ENCODE peak calls at places on chromosomes 16 and 17, in seven cellular contexts. One of them, this sample, is unnamed.

GRCh38 chr16:17827313-17827712 is 356.6 kb upstream of the XYLT1 start:
- DNase-seq in stimulated activated CD4-positive, alpha-beta T cell treated with anti-CD3 and anti-CD28 coated beads, Interleukin-1b, Interleukin-23, amount 100 ng/mL, for 1 hour: no peak
- DNase-seq in cerebellum: no peak
- DNase-seq in activated CD8-positive, alpha-beta T cell treated with anti-CD3 and anti-CD28 coated beads for 36 hours: no peak
- DNase-seq in Caki2: no peak
- DNase-seq in RWPE2: no peak
- DNase-seq in upper lobe of right lung: no peak
- DNase-seq in this sample: no peak

GRCh38 chr16:69613283-69614154 is 47.8 kb downstream of the NFAT5 start:
- DNase-seq in stimulated activated CD4-positive, alpha-beta T cell treated with anti-CD3 and anti-CD28 coated beads, Interleukin-1b, Interleukin-23, amount 100 ng/mL, for 1 hour: no peak
- DNase-seq in cerebellum: no peak
- DNase-seq in activated CD8-positive, alpha-beta T cell treated with anti-CD3 and anti-CD28 coated beads for 36 hours: peak
- DNase-seq in Caki2: peak
- DNase-seq in RWPE2: no peak
- DNase-seq in upper lobe of right lung: no peak
- DNase-seq in this sample: no peak

GRCh38 chr17:17104494-17104893 is 62.2 kb downstream of the MPRIP start:
- DNase-seq in stimulated activated CD4-positive, alpha-beta T cell treated with anti-CD3 and anti-CD28 coated beads, Interleukin-1b, Interleukin-23, amount 100 ng/mL, for 1 hour: no peak
- DNase-seq in cerebellum: no peak
- DNase-seq in activated CD8-positive, alpha-beta T cell treated with anti-CD3 and anti-CD28 coated beads for 36 hours: no peak
- DNase-seq in Caki2: no peak
- DNase-seq in RWPE2: no peak
- DNase-seq in upper lobe of right lung: no peak
- DNase-seq in this sample: peak

GRCh38 chr17:3593384-3593783 is 15.8 kb downstream of the TRPV1 start:
- DNase-seq in stimulated activated CD4-positive, alpha-beta T cell treated with anti-CD3 and anti-CD28 coated beads, Interleukin-1b, Interleukin-23, amount 100 ng/mL, for 1 hour: no peak
- DNase-seq in cerebellum: no peak
- DNase-seq in activated CD8-positive, alpha-beta T cell treated with anti-CD3 and anti-CD28 coated beads for 36 hours: no peak
- DNase-seq in Caki2: no peak
- DNase-seq in RWPE2: no peak
- DNase-seq in upper lobe of right lung: no peak
- DNase-seq in this sample: no peak

GRCh38 chr16:85549766-85550421 is 63.2 kb upstream of the GSE1 start:
- DNase-seq in stimulated activated CD4-positive, alpha-beta T cell treated with anti-CD3 and anti-CD28 coated beads, Interleukin-1b, Interleukin-23, amount 100 ng/mL, for 1 hour: no peak
- DNase-seq in cerebellum: no peak
- DNase-seq in activated CD8-positive, alpha-beta T cell treated with anti-CD3 and anti-CD28 coated beads for 36 hours: no peak
- DNase-seq in Caki2: no peak
- DNase-seq in RWPE2: no peak
- DNase-seq in upper lobe of right lung: no peak
- DNase-seq in this sample: no peak

GRCh38 chr17:47703191-47703591 is 9.2 kb downstream of the TBKBP1 start:
- DNase-seq in stimulated activated CD4-positive, alpha-beta T cell treated with anti-CD3 and anti-CD28 coated beads, Interleukin-1b, Interleukin-23, amount 100 ng/mL, for 1 hour: no peak
- DNase-seq in cerebellum: no peak
- DNase-seq in activated CD8-positive, alpha-beta T cell treated with anti-CD3 and anti-CD28 coated beads for 36 hours: peak
- DNase-seq in Caki2: no peak
- DNase-seq in RWPE2: peak
- DNase-seq in upper lobe of right lung: peak
- DNase-seq in this sample: peak

GRCh38 chr16:49474741-49475140 is 101.1 kb downstream of the C16orf78 start:
- DNase-seq in stimulated activated CD4-positive, alpha-beta T cell treated with anti-CD3 and anti-CD28 coated beads, Interleukin-1b, Interleukin-23, amount 100 ng/mL, for 1 hour: no peak
- DNase-seq in cerebellum: no peak
- DNase-seq in activated CD8-positive, alpha-beta T cell treated with anti-CD3 and anti-CD28 coated beads for 36 hours: no peak
- DNase-seq in Caki2: no peak
- DNase-seq in RWPE2: peak
- DNase-seq in upper lobe of right lung: peak
- DNase-seq in this sample: peak

GRCh38 chr16:23448392-23448791 is 4.6 kb downstream of the COG7 start:
- DNase-seq in stimulated activated CD4-positive, alpha-beta T cell treated with anti-CD3 and anti-CD28 coated beads, Interleukin-1b, Interleukin-23, amount 100 ng/mL, for 1 hour: no peak
- DNase-seq in cerebellum: no peak
- DNase-seq in activated CD8-positive, alpha-beta T cell treated with anti-CD3 and anti-CD28 coated beads for 36 hours: no peak
- DNase-seq in Caki2: peak
- DNase-seq in RWPE2: no peak
- DNase-seq in upper lobe of right lung: no peak
- DNase-seq in this sample: no peak

GRCh38 chr17:292531-293382 is 59.9 kb downstream of the RPH3AL start:
- DNase-seq in stimulated activated CD4-positive, alpha-beta T cell treated with anti-CD3 and anti-CD28 coated beads, Interleukin-1b, Interleukin-23, amount 100 ng/mL, for 1 hour: no peak
- DNase-seq in cerebellum: no peak
- DNase-seq in activated CD8-positive, alpha-beta T cell treated with anti-CD3 and anti-CD28 coated beads for 36 hours: peak
- DNase-seq in Caki2: no peak
- DNase-seq in RWPE2: peak
- DNase-seq in upper lobe of right lung: peak
- DNase-seq in this sample: peak

GRCh38 chr17:41718287-41718645 is 6.1 kb downstream of the GAST start:
- DNase-seq in stimulated activated CD4-positive, alpha-beta T cell treated with anti-CD3 and anti-CD28 coated beads, Interleukin-1b, Interleukin-23, amount 100 ng/mL, for 1 hour: no peak
- DNase-seq in cerebellum: no peak
- DNase-seq in activated CD8-positive, alpha-beta T cell treated with anti-CD3 and anti-CD28 coated beads for 36 hours: no peak
- DNase-seq in Caki2: no peak
- DNase-seq in RWPE2: no peak
- DNase-seq in upper lobe of right lung: no peak
- DNase-seq in this sample: no peak

GRCh38 chr16:47477680-47478079 is 16.5 kb downstream of the PHKB start:
- DNase-seq in stimulated activated CD4-positive, alpha-beta T cell treated with anti-CD3 and anti-CD28 coated beads, Interleukin-1b, Interleukin-23, amount 100 ng/mL, for 1 hour: no peak
- DNase-seq in cerebellum: no peak
- DNase-seq in activated CD8-positive, alpha-beta T cell treated with anti-CD3 and anti-CD28 coated beads for 36 hours: no peak
- DNase-seq in Caki2: no peak
- DNase-seq in RWPE2: no peak
- DNase-seq in upper lobe of right lung: no peak
- DNase-seq in this sample: no peak

GRCh38 chr17:38867179-38867994 is 2.5 kb upstream of the LASP1 start:
- DNase-seq in stimulated activated CD4-positive, alpha-beta T cell treated with anti-CD3 and anti-CD28 coated beads, Interleukin-1b, Interleukin-23, amount 100 ng/mL, for 1 hour: no peak
- DNase-seq in cerebellum: peak
- DNase-seq in activated CD8-positive, alpha-beta T cell treated with anti-CD3 and anti-CD28 coated beads for 36 hours: peak
- DNase-seq in Caki2: peak
- DNase-seq in RWPE2: no peak
- DNase-seq in upper lobe of right lung: no peak
- DNase-seq in this sample: no peak

GRCh38 chr17:15475620-15476354 is 8.4 kb upstream of the CDRT4 start:
- DNase-seq in stimulated activated CD4-positive, alpha-beta T cell treated with anti-CD3 and anti-CD28 coated beads, Interleukin-1b, Interleukin-23, amount 100 ng/mL, for 1 hour: no peak
- DNase-seq in cerebellum: no peak
- DNase-seq in activated CD8-positive, alpha-beta T cell treated with anti-CD3 and anti-CD28 coated beads for 36 hours: no peak
- DNase-seq in Caki2: no peak
- DNase-seq in RWPE2: no peak
- DNase-seq in upper lobe of right lung: no peak
- DNase-seq in this sample: no peak

GRCh38 chr16:3610698-3611144 is 685 bp downstream of the SLX4 start:
- DNase-seq in stimulated activated CD4-positive, alpha-beta T cell treated with anti-CD3 and anti-CD28 coated beads, Interleukin-1b, Interleukin-23, amount 100 ng/mL, for 1 hour: no peak
- DNase-seq in cerebellum: peak
- DNase-seq in activated CD8-positive, alpha-beta T cell treated with anti-CD3 and anti-CD28 coated beads for 36 hours: no peak
- DNase-seq in Caki2: peak
- DNase-seq in RWPE2: no peak
- DNase-seq in upper lobe of right lung: no peak
- DNase-seq in this sample: no peak

GRCh38 chr17:79046501-79047280 is 22.7 kb downstream of the C1QTNF1 start:
- DNase-seq in stimulated activated CD4-positive, alpha-beta T cell treated with anti-CD3 and anti-CD28 coated beads, Interleukin-1b, Interleukin-23, amount 100 ng/mL, for 1 hour: no peak
- DNase-seq in cerebellum: no peak
- DNase-seq in activated CD8-positive, alpha-beta T cell treated with anti-CD3 and anti-CD28 coated beads for 36 hours: no peak
- DNase-seq in Caki2: no peak
- DNase-seq in RWPE2: no peak
- DNase-seq in upper lobe of right lung: peak
- DNase-seq in this sample: peak

GRCh38 chr16:11400076-11400475 is 54.8 kb downstream of the RMI2 start:
- DNase-seq in stimulated activated CD4-positive, alpha-beta T cell treated with anti-CD3 and anti-CD28 coated beads, Interleukin-1b, Interleukin-23, amount 100 ng/mL, for 1 hour: no peak
- DNase-seq in cerebellum: no peak
- DNase-seq in activated CD8-positive, alpha-beta T cell treated with anti-CD3 and anti-CD28 coated beads for 36 hours: no peak
- DNase-seq in Caki2: no peak
- DNase-seq in RWPE2: no peak
- DNase-seq in upper lobe of right lung: peak
- DNase-seq in this sample: peak

GRCh38 chr17:888998-889401 is 90.6 kb downstream of the NXN start:
- DNase-seq in stimulated activated CD4-positive, alpha-beta T cell treated with anti-CD3 and anti-CD28 coated beads, Interleukin-1b, Interleukin-23, amount 100 ng/mL, for 1 hour: no peak
- DNase-seq in cerebellum: no peak
- DNase-seq in activated CD8-positive, alpha-beta T cell treated with anti-CD3 and anti-CD28 coated beads for 36 hours: peak
- DNase-seq in Caki2: no peak
- DNase-seq in RWPE2: no peak
- DNase-seq in upper lobe of right lung: no peak
- DNase-seq in this sample: no peak

GRCh38 chr17:42814633-42815399 is 9.3 kb downstream of the BECN1 start:
- DNase-seq in stimulated activated CD4-positive, alpha-beta T cell treated with anti-CD3 and anti-CD28 coated beads, Interleukin-1b, Interleukin-23, amount 100 ng/mL, for 1 hour: no peak
- DNase-seq in cerebellum: no peak
- DNase-seq in activated CD8-positive, alpha-beta T cell treated with anti-CD3 and anti-CD28 coated beads for 36 hours: no peak
- DNase-seq in Caki2: no peak
- DNase-seq in RWPE2: no peak
- DNase-seq in upper lobe of right lung: no peak
- DNase-seq in this sample: no peak

GRCh38 chr17:10107320-10108165 is 90.9 kb downstream of the GAS7 start:
- DNase-seq in stimulated activated CD4-positive, alpha-beta T cell treated with anti-CD3 and anti-CD28 coated beads, Interleukin-1b, Interleukin-23, amount 100 ng/mL, for 1 hour: no peak
- DNase-seq in cerebellum: no peak
- DNase-seq in activated CD8-positive, alpha-beta T cell treated with anti-CD3 and anti-CD28 coated beads for 36 hours: no peak
- DNase-seq in Caki2: no peak
- DNase-seq in RWPE2: no peak
- DNase-seq in upper lobe of right lung: no peak
- DNase-seq in this sample: no peak

GRCh38 chr16:86987746-86988670 is 329.2 kb downstream of the C16orf95 start:
- DNase-seq in stimulated activated CD4-positive, alpha-beta T cell treated with anti-CD3 and anti-CD28 coated beads, Interleukin-1b, Interleukin-23, amount 100 ng/mL, for 1 hour: no peak
- DNase-seq in cerebellum: no peak
- DNase-seq in activated CD8-positive, alpha-beta T cell treated with anti-CD3 and anti-CD28 coated beads for 36 hours: no peak
- DNase-seq in Caki2: no peak
- DNase-seq in RWPE2: no peak
- DNase-seq in upper lobe of right lung: no peak
- DNase-seq in this sample: peak

GRCh38 chr16:12819126-12820117 is 15.7 kb upstream of the CPPED1 start:
- DNase-seq in stimulated activated CD4-positive, alpha-beta T cell treated with anti-CD3 and anti-CD28 coated beads, Interleukin-1b, Interleukin-23, amount 100 ng/mL, for 1 hour: peak
- DNase-seq in cerebellum: no peak
- DNase-seq in activated CD8-positive, alpha-beta T cell treated with anti-CD3 and anti-CD28 coated beads for 36 hours: peak
- DNase-seq in Caki2: peak
- DNase-seq in RWPE2: no peak
- DNase-seq in upper lobe of right lung: peak
- DNase-seq in this sample: no peak

GRCh38 chr17:56809106-56809819 is 24.5 kb downstream of the C17orf67 start:
- DNase-seq in stimulated activated CD4-positive, alpha-beta T cell treated with anti-CD3 and anti-CD28 coated beads, Interleukin-1b, Interleukin-23, amount 100 ng/mL, for 1 hour: no peak
- DNase-seq in cerebellum: peak
- DNase-seq in activated CD8-positive, alpha-beta T cell treated with anti-CD3 and anti-CD28 coated beads for 36 hours: no peak
- DNase-seq in Caki2: no peak
- DNase-seq in RWPE2: no peak
- DNase-seq in upper lobe of right lung: no peak
- DNase-seq in this sample: no peak

GRCh38 chr16:68696514-68696913 is 40.6 kb upstream of the CDH1 start:
- DNase-seq in stimulated activated CD4-positive, alpha-beta T cell treated with anti-CD3 and anti-CD28 coated beads, Interleukin-1b, Interleukin-23, amount 100 ng/mL, for 1 hour: no peak
- DNase-seq in cerebellum: no peak
- DNase-seq in activated CD8-positive, alpha-beta T cell treated with anti-CD3 and anti-CD28 coated beads for 36 hours: no peak
- DNase-seq in Caki2: no peak
- DNase-seq in RWPE2: no peak
- DNase-seq in upper lobe of right lung: no peak
- DNase-seq in this sample: no peak

GRCh38 chr16:19331794-19332193 is 46.3 kb downstream of the CLEC19A start:
- DNase-seq in stimulated activated CD4-positive, alpha-beta T cell treated with anti-CD3 and anti-CD28 coated beads, Interleukin-1b, Interleukin-23, amount 100 ng/mL, for 1 hour: no peak
- DNase-seq in cerebellum: no peak
- DNase-seq in activated CD8-positive, alpha-beta T cell treated with anti-CD3 and anti-CD28 coated beads for 36 hours: no peak
- DNase-seq in Caki2: no peak
- DNase-seq in RWPE2: no peak
- DNase-seq in upper lobe of right lung: no peak
- DNase-seq in this sample: no peak

GRCh38 chr17:9707917-9708316 is 62.6 kb downstream of the USP43 start:
- DNase-seq in stimulated activated CD4-positive, alpha-beta T cell treated with anti-CD3 and anti-CD28 coated beads, Interleukin-1b, Interleukin-23, amount 100 ng/mL, for 1 hour: no peak
- DNase-seq in cerebellum: no peak
- DNase-seq in activated CD8-positive, alpha-beta T cell treated with anti-CD3 and anti-CD28 coated beads for 36 hours: no peak
- DNase-seq in Caki2: no peak
- DNase-seq in RWPE2: no peak
- DNase-seq in upper lobe of right lung: no peak
- DNase-seq in this sample: no peak

GRCh38 chr17:27319536-27320221 is 25.8 kb downstream of the WSB1 start:
- DNase-seq in stimulated activated CD4-positive, alpha-beta T cell treated with anti-CD3 and anti-CD28 coated beads, Interleukin-1b, Interleukin-23, amount 100 ng/mL, for 1 hour: no peak
- DNase-seq in cerebellum: peak
- DNase-seq in activated CD8-positive, alpha-beta T cell treated with anti-CD3 and anti-CD28 coated beads for 36 hours: no peak
- DNase-seq in Caki2: peak
- DNase-seq in RWPE2: no peak
- DNase-seq in upper lobe of right lung: peak
- DNase-seq in this sample: no peak

GRCh38 chr17:72592242-72592966 is 471.6 kb downstream of the SOX9 start:
- DNase-seq in stimulated activated CD4-positive, alpha-beta T cell treated with anti-CD3 and anti-CD28 coated beads, Interleukin-1b, Interleukin-23, amount 100 ng/mL, for 1 hour: peak
- DNase-seq in cerebellum: peak
- DNase-seq in activated CD8-positive, alpha-beta T cell treated with anti-CD3 and anti-CD28 coated beads for 36 hours: peak
- DNase-seq in Caki2: peak
- DNase-seq in RWPE2: peak
- DNase-seq in upper lobe of right lung: peak
- DNase-seq in this sample: no peak

GRCh38 chr17:18258356-18259038 is at the start of gene FLII:
- DNase-seq in stimulated activated CD4-positive, alpha-beta T cell treated with anti-CD3 and anti-CD28 coated beads, Interleukin-1b, Interleukin-23, amount 100 ng/mL, for 1 hour: peak
- DNase-seq in cerebellum: peak
- DNase-seq in activated CD8-positive, alpha-beta T cell treated with anti-CD3 and anti-CD28 coated beads for 36 hours: peak
- DNase-seq in Caki2: peak
- DNase-seq in RWPE2: peak
- DNase-seq in upper lobe of right lung: no peak
- DNase-seq in this sample: no peak

GRCh38 chr16:8533509-8533908 is 56.8 kb downstream of the TMEM114 start:
- DNase-seq in stimulated activated CD4-positive, alpha-beta T cell treated with anti-CD3 and anti-CD28 coated beads, Interleukin-1b, Interleukin-23, amount 100 ng/mL, for 1 hour: no peak
- DNase-seq in cerebellum: no peak
- DNase-seq in activated CD8-positive, alpha-beta T cell treated with anti-CD3 and anti-CD28 coated beads for 36 hours: no peak
- DNase-seq in Caki2: no peak
- DNase-seq in RWPE2: no peak
- DNase-seq in upper lobe of right lung: no peak
- DNase-seq in this sample: no peak